ENCODE peak calls at places on chromosomes 4 and X, in six cellular contexts. One of them, this sample, is unnamed.

GRCh38 chr4:23993373-23993772 is 103.5 kb upstream of the PPARGC1A start:
- DNase-seq in activated B cell treated with CpG ODN at 0.5 μM for 24 hours: no peak
- DNase-seq in AG10803: no peak
- DNase-seq in BJ: no peak
- DNase-seq in pancreas: no peak
- DNase-seq in left ventricle myocardium inferior: no peak
- DNase-seq in this sample: no peak

GRCh38 chr4:27666943-27667342 is 806.3 kb downstream of the STIM2 start:
- DNase-seq in activated B cell treated with CpG ODN at 0.5 μM for 24 hours: no peak
- DNase-seq in AG10803: no peak
- DNase-seq in BJ: no peak
- DNase-seq in pancreas: no peak
- DNase-seq in left ventricle myocardium inferior: no peak
- DNase-seq in this sample: no peak

GRCh38 chr4:15425520-15425919 is 2.3 kb upstream of the C1QTNF7 start:
- DNase-seq in activated B cell treated with CpG ODN at 0.5 μM for 24 hours: no peak
- DNase-seq in AG10803: no peak
- DNase-seq in BJ: no peak
- DNase-seq in pancreas: no peak
- DNase-seq in left ventricle myocardium inferior: no peak
- DNase-seq in this sample: no peak

GRCh38 chr4:52643846-52644245 is 15.3 kb downstream of the USP46 start:
- DNase-seq in activated B cell treated with CpG ODN at 0.5 μM for 24 hours: no peak
- DNase-seq in AG10803: peak
- DNase-seq in BJ: no peak
- DNase-seq in pancreas: peak
- DNase-seq in left ventricle myocardium inferior: peak
- DNase-seq in this sample: no peak

GRCh38 chr4:145881991-145882390 is 56.6 kb downstream of the ZNF827 start:
- DNase-seq in activated B cell treated with CpG ODN at 0.5 μM for 24 hours: no peak
- DNase-seq in AG10803: no peak
- DNase-seq in BJ: no peak
- DNase-seq in pancreas: peak
- DNase-seq in left ventricle myocardium inferior: no peak
- DNase-seq in this sample: no peak

GRCh38 chr4:38672247-38673071 is 8.5 kb downstream of the KLF3 start:
- DNase-seq in activated B cell treated with CpG ODN at 0.5 μM for 24 hours: no peak
- DNase-seq in AG10803: no peak
- DNase-seq in BJ: no peak
- DNase-seq in pancreas: no peak
- DNase-seq in left ventricle myocardium inferior: no peak
- DNase-seq in this sample: no peak

GRCh38 chrX:45747905-45748304 is 547.2 kb upstream of the DIPK2B start:
- DNase-seq in activated B cell treated with CpG ODN at 0.5 μM for 24 hours: no peak
- DNase-seq in AG10803: no peak
- DNase-seq in BJ: no peak
- DNase-seq in pancreas: no peak
- DNase-seq in left ventricle myocardium inferior: no peak
- DNase-seq in this sample: no peak

GRCh38 chr4:111400736-111401135 is 744.5 kb upstream of the FAM241A start:
- DNase-seq in activated B cell treated with CpG ODN at 0.5 μM for 24 hours: no peak
- DNase-seq in AG10803: peak
- DNase-seq in BJ: no peak
- DNase-seq in pancreas: no peak
- DNase-seq in left ventricle myocardium inferior: no peak
- DNase-seq in this sample: peak

GRCh38 chr4:15765910-15766703 is 12.0 kb upstream of the CD38 start:
- DNase-seq in activated B cell treated with CpG ODN at 0.5 μM for 24 hours: no peak
- DNase-seq in AG10803: no peak
- DNase-seq in BJ: no peak
- DNase-seq in pancreas: no peak
- DNase-seq in left ventricle myocardium inferior: no peak
- DNase-seq in this sample: no peak

GRCh38 chrX:110087485-110088356 is 84.8 kb downstream of the TMEM164 start:
- DNase-seq in activated B cell treated with CpG ODN at 0.5 μM for 24 hours: no peak
- DNase-seq in AG10803: peak
- DNase-seq in BJ: peak
- DNase-seq in pancreas: no peak
- DNase-seq in left ventricle myocardium inferior: no peak
- DNase-seq in this sample: peak

GRCh38 chr4:81421346-81422218 is 50.1 kb downstream of the RASGEF1B start:
- DNase-seq in activated B cell treated with CpG ODN at 0.5 μM for 24 hours: no peak
- DNase-seq in AG10803: no peak
- DNase-seq in BJ: no peak
- DNase-seq in pancreas: no peak
- DNase-seq in left ventricle myocardium inferior: no peak
- DNase-seq in this sample: no peak

GRCh38 chr4:1505511-1506451 is 99.5 kb upstream of the NKX1-1 start:
- DNase-seq in activated B cell treated with CpG ODN at 0.5 μM for 24 hours: peak
- DNase-seq in AG10803: no peak
- DNase-seq in BJ: no peak
- DNase-seq in pancreas: peak
- DNase-seq in left ventricle myocardium inferior: no peak
- DNase-seq in this sample: no peak

GRCh38 chrX:11100281-11101035 is 10.7 kb upstream of the HCCS start:
- DNase-seq in activated B cell treated with CpG ODN at 0.5 μM for 24 hours: no peak
- DNase-seq in AG10803: peak
- DNase-seq in BJ: peak
- DNase-seq in pancreas: no peak
- DNase-seq in left ventricle myocardium inferior: no peak
- DNase-seq in this sample: peak

GRCh38 chrX:40167240-40168182 is 69.8 kb upstream of the BCOR start:
- DNase-seq in activated B cell treated with CpG ODN at 0.5 μM for 24 hours: no peak
- DNase-seq in AG10803: no peak
- DNase-seq in BJ: no peak
- DNase-seq in pancreas: no peak
- DNase-seq in left ventricle myocardium inferior: no peak
- DNase-seq in this sample: no peak

GRCh38 chrX:69153060-69153730 is 12.1 kb downstream of the PJA1 start:
- DNase-seq in activated B cell treated with CpG ODN at 0.5 μM for 24 hours: no peak
- DNase-seq in AG10803: peak
- DNase-seq in BJ: no peak
- DNase-seq in pancreas: peak
- DNase-seq in left ventricle myocardium inferior: no peak
- DNase-seq in this sample: no peak

GRCh38 chrX:119762718-119763117 is 4.3 kb downstream of the SOWAHD start:
- DNase-seq in activated B cell treated with CpG ODN at 0.5 μM for 24 hours: no peak
- DNase-seq in AG10803: peak
- DNase-seq in BJ: no peak
- DNase-seq in pancreas: no peak
- DNase-seq in left ventricle myocardium inferior: no peak
- DNase-seq in this sample: no peak

GRCh38 chrX:110214684-110215083 is 103.2 kb downstream of the AMMECR1 start:
- DNase-seq in activated B cell treated with CpG ODN at 0.5 μM for 24 hours: no peak
- DNase-seq in AG10803: no peak
- DNase-seq in BJ: no peak
- DNase-seq in pancreas: no peak
- DNase-seq in left ventricle myocardium inferior: no peak
- DNase-seq in this sample: no peak

GRCh38 chr4:110055014-110055768 is 142.5 kb downstream of the EGF start:
- DNase-seq in activated B cell treated with CpG ODN at 0.5 μM for 24 hours: no peak
- DNase-seq in AG10803: no peak
- DNase-seq in BJ: no peak
- DNase-seq in pancreas: no peak
- DNase-seq in left ventricle myocardium inferior: no peak
- DNase-seq in this sample: no peak

GRCh38 chr4:182537031-182537617 is 293.9 kb downstream of the TENM3 start:
- DNase-seq in activated B cell treated with CpG ODN at 0.5 μM for 24 hours: no peak
- DNase-seq in AG10803: no peak
- DNase-seq in BJ: no peak
- DNase-seq in pancreas: no peak
- DNase-seq in left ventricle myocardium inferior: no peak
- DNase-seq in this sample: no peak

GRCh38 chr4:67332627-67333026 is 212.7 kb downstream of the CENPC start:
- DNase-seq in activated B cell treated with CpG ODN at 0.5 μM for 24 hours: no peak
- DNase-seq in AG10803: peak
- DNase-seq in BJ: no peak
- DNase-seq in pancreas: no peak
- DNase-seq in left ventricle myocardium inferior: no peak
- DNase-seq in this sample: peak

GRCh38 chrX:22686138-22686541 is 313.6 kb upstream of the DDX53 start:
- DNase-seq in activated B cell treated with CpG ODN at 0.5 μM for 24 hours: no peak
- DNase-seq in AG10803: peak
- DNase-seq in BJ: no peak
- DNase-seq in pancreas: no peak
- DNase-seq in left ventricle myocardium inferior: peak
- DNase-seq in this sample: peak

GRCh38 chrX:129015381-129015780 is 507.9 kb downstream of the SMARCA1 start:
- DNase-seq in activated B cell treated with CpG ODN at 0.5 μM for 24 hours: no peak
- DNase-seq in AG10803: no peak
- DNase-seq in BJ: no peak
- DNase-seq in pancreas: no peak
- DNase-seq in left ventricle myocardium inferior: no peak
- DNase-seq in this sample: no peak

GRCh38 chrX:9341305-9342201 is 123.3 kb upstream of the TBL1X start:
- DNase-seq in activated B cell treated with CpG ODN at 0.5 μM for 24 hours: peak
- DNase-seq in AG10803: peak
- DNase-seq in BJ: no peak
- DNase-seq in pancreas: peak
- DNase-seq in left ventricle myocardium inferior: peak
- DNase-seq in this sample: peak

GRCh38 chr4:145619639-145619996 is 433 bp downstream of the MMAA start:
- DNase-seq in activated B cell treated with CpG ODN at 0.5 μM for 24 hours: no peak
- DNase-seq in AG10803: peak
- DNase-seq in BJ: no peak
- DNase-seq in pancreas: peak
- DNase-seq in left ventricle myocardium inferior: no peak
- DNase-seq in this sample: peak

GRCh38 chr4:25953740-25954139 is 39.7 kb downstream of the SMIM20 start:
- DNase-seq in activated B cell treated with CpG ODN at 0.5 μM for 24 hours: no peak
- DNase-seq in AG10803: no peak
- DNase-seq in BJ: no peak
- DNase-seq in pancreas: no peak
- DNase-seq in left ventricle myocardium inferior: no peak
- DNase-seq in this sample: peak

GRCh38 chr4:82284475-82284857 is 89.3 kb downstream of the HNRNPD start:
- DNase-seq in activated B cell treated with CpG ODN at 0.5 μM for 24 hours: no peak
- DNase-seq in AG10803: peak
- DNase-seq in BJ: no peak
- DNase-seq in pancreas: no peak
- DNase-seq in left ventricle myocardium inferior: no peak
- DNase-seq in this sample: no peak

GRCh38 chr4:114161809-114162208 is 182.4 kb upstream of the ARSJ start:
- DNase-seq in activated B cell treated with CpG ODN at 0.5 μM for 24 hours: no peak
- DNase-seq in AG10803: no peak
- DNase-seq in BJ: no peak
- DNase-seq in pancreas: no peak
- DNase-seq in left ventricle myocardium inferior: no peak
- DNase-seq in this sample: no peak

GRCh38 chrX:10021461-10022272 is 54.5 kb downstream of the CLDN34 start:
- DNase-seq in activated B cell treated with CpG ODN at 0.5 μM for 24 hours: no peak
- DNase-seq in AG10803: no peak
- DNase-seq in BJ: no peak
- DNase-seq in pancreas: no peak
- DNase-seq in left ventricle myocardium inferior: no peak
- DNase-seq in this sample: peak

GRCh38 chr4:54961357-54961975 is 163.9 kb downstream of the KDR start:
- DNase-seq in activated B cell treated with CpG ODN at 0.5 μM for 24 hours: no peak
- DNase-seq in AG10803: peak
- DNase-seq in BJ: no peak
- DNase-seq in pancreas: no peak
- DNase-seq in left ventricle myocardium inferior: no peak
- DNase-seq in this sample: peak

GRCh38 chr4:56690393-56690971 is 9.4 kb upstream of the HOPX start:
- DNase-seq in activated B cell treated with CpG ODN at 0.5 μM for 24 hours: no peak
- DNase-seq in AG10803: no peak
- DNase-seq in BJ: no peak
- DNase-seq in pancreas: no peak
- DNase-seq in left ventricle myocardium inferior: no peak
- DNase-seq in this sample: no peak
- TF ChIP-seq CTCF in activated B cell treated with CpG ODN at 0.5 μM for 24 hours: no peak
- TF ChIP-seq CTCF in AG10803: peak
- TF ChIP-seq CTCF in BJ: no peak
- TF ChIP-seq CTCF in pancreas: no peak
- TF ChIP-seq CTCF in left ventricle myocardium inferior: no peak
- TF ChIP-seq CTCF in this sample: no peak

GRCh38 chrX:117744958-117745357 is 371.7 kb downstream of the KLHL13 start:
- DNase-seq in activated B cell treated with CpG ODN at 0.5 μM for 24 hours: no peak
- DNase-seq in AG10803: no peak
- DNase-seq in BJ: no peak
- DNase-seq in pancreas: no peak
- DNase-seq in left ventricle myocardium inferior: no peak
- DNase-seq in this sample: no peak

GRCh38 chrX:117743469-117744251 is 372.9 kb downstream of the KLHL13 start:
- DNase-seq in activated B cell treated with CpG ODN at 0.5 μM for 24 hours: no peak
- DNase-seq in AG10803: no peak
- DNase-seq in BJ: no peak
- DNase-seq in pancreas: no peak
- DNase-seq in left ventricle myocardium inferior: no peak
- DNase-seq in this sample: no peak
- TF ChIP-seq CTCF in activated B cell treated with CpG ODN at 0.5 μM for 24 hours: no peak
- TF ChIP-seq CTCF in AG10803: no peak
- TF ChIP-seq CTCF in BJ: no peak
- TF ChIP-seq CTCF in pancreas: peak
- TF ChIP-seq CTCF in left ventricle myocardium inferior: peak
- TF ChIP-seq CTCF in this sample: peak

GRCh38 chr4:7158991-7159390 is 33.3 kb upstream of the SORCS2 start:
- DNase-seq in activated B cell treated with CpG ODN at 0.5 μM for 24 hours: no peak
- DNase-seq in AG10803: no peak
- DNase-seq in BJ: no peak
- DNase-seq in pancreas: peak
- DNase-seq in left ventricle myocardium inferior: no peak
- DNase-seq in this sample: no peak
- TF ChIP-seq CTCF in activated B cell treated with CpG ODN at 0.5 μM for 24 hours: no peak
- TF ChIP-seq CTCF in AG10803: no peak
- TF ChIP-seq CTCF in BJ: no peak
- TF ChIP-seq CTCF in pancreas: no peak
- TF ChIP-seq CTCF in left ventricle myocardium inferior: no peak
- TF ChIP-seq CTCF in this sample: no peak

GRCh38 chrX:50905334-50905733 is 5.2 kb upstream of the BMP15 start:
- DNase-seq in activated B cell treated with CpG ODN at 0.5 μM for 24 hours: no peak
- DNase-seq in AG10803: no peak
- DNase-seq in BJ: no peak
- DNase-seq in pancreas: no peak
- DNase-seq in left ventricle myocardium inferior: no peak
- DNase-seq in this sample: no peak
- TF ChIP-seq CTCF in activated B cell treated with CpG ODN at 0.5 μM for 24 hours: no peak
- TF ChIP-seq CTCF in AG10803: peak
- TF ChIP-seq CTCF in BJ: no peak
- TF ChIP-seq CTCF in pancreas: peak
- TF ChIP-seq CTCF in left ventricle myocardium inferior: peak
- TF ChIP-seq CTCF in this sample: no peak

This sample was measured in HFFc6.